ENCODE peak calls at places on chromosomes 2 and 18, in five cellular contexts. S is NCI-H146; O is fibroblast of the conjunctiva; K is mesothelial cell of epicardium; A is stimulated activated CD8-positive, alpha-beta memory T cell treated with anti-CD3 and anti-CD28 coated beads, Interleukin-12 subunit alpha, Interleukin-12 subunit beta, amount 100 ng/mL, for 4 hours. Y is an unnamed sample.

GRCh38 chr2:26770986-26771586 is 7.0 kb downstream of the SLC35F6 start:
- DNase-seq in O (peak), S (no peak), A (no peak), K (no peak), Y (no peak)

GRCh38 chr2:64359892-64360657 is 93.9 kb upstream of the LGALSL start:
- DNase-seq in K (no peak), S (no peak), O (peak), A (peak), Y (peak)

GRCh38 chr2:229489016-229489415 is 217.9 kb upstream of the PID1 start:
- DNase-seq in O (peak), K (no peak), A (no peak), S (no peak), Y (no peak)

GRCh38 chr18:46297621-46298020 is 193.4 kb downstream of the HAUS1 start:
- DNase-seq in S (no peak), O (no peak), K (no peak), A (no peak), Y (no peak)

GRCh38 chr2:107556038-107556627 is 270.6 kb upstream of the RGPD4 start:
- DNase-seq in K (no peak), A (no peak), O (no peak), S (no peak), Y (no peak)

GRCh38 chr18:5620284-5620683 is 76.5 kb upstream of the EPB41L3 start:
- DNase-seq in S (no peak), A (no peak), K (no peak), O (peak), Y (no peak)

GRCh38 chr2:218026244-218026643 is 23.4 kb upstream of the TNS1 start:
- DNase-seq in O (no peak), S (no peak), K (no peak), A (no peak), Y (no peak)

GRCh38 chr2:108412995-108413726 is 35.4 kb downstream of the SULT1C4 start:
- DNase-seq in O (peak), S (peak), K (no peak), A (no peak), Y (no peak)

GRCh38 chr18:36149514-36150289 is 20.0 kb downstream of the ELP2 start:
- DNase-seq in O (no peak), A (no peak), K (no peak), S (no peak), Y (no peak)

GRCh38 chr2:85355521-85355920 is 952 bp downstream of the ELMOD3 start:
- DNase-seq in K (no peak), O (no peak), S (no peak), A (no peak), Y (no peak)

GRCh38 chr18:62249478-62250097 is 62.5 kb downstream of the RELCH start:
- DNase-seq in A (peak), S (peak), O (peak), K (peak), Y (peak)

GRCh38 chr2:69724540-69725159 is 17.3 kb upstream of the ANXA4 start:
- DNase-seq in K (peak), S (peak), O (peak), A (peak), Y (no peak)

GRCh38 chr2:11104794-11105660 is 50.2 kb upstream of the SLC66A3 start:
- DNase-seq in A (no peak), O (no peak), K (no peak), S (no peak), Y (no peak)

Y was measured in upper lobe of left lung.